ENCODE peak calls at places on chromosome 22, in four cellular contexts. Z is heart left ventricle, Q is K562, B is HCT116. E is an unnamed sample.

GRCh38 chr22:20857838-20858614 is 585 bp downstream of the PI4KA start:
- DNase-seq in Z (peak; percentile 89), B (peak; percentile 64), Q (peak; percentile 99), E (peak; percentile 78)

GRCh38 chr22:37228106-37229011 is 15.7 kb downstream of the RAC2 start:
- DNase-seq in B (peak; percentile 37), Q (no peak), Z (peak; percentile 56), E (peak; percentile 22)

GRCh38 chr22:43200031-43200430 is 13.1 kb upstream of the TTLL12 start:
- DNase-seq in Z (no peak), B (no peak), Q (no peak), E (no peak)

GRCh38 chr22:35070451-35071093 is 4.6 kb downstream of the ISX start:
- DNase-seq in Q (no peak), Z (no peak), B (no peak), E (no peak)

GRCh38 chr22:22576244-22576988 is 17.4 kb upstream of the PRAME start:
- DNase-seq in B (peak; percentile 29), Z (peak; percentile 55), Q (peak; percentile 96), E (peak; percentile 63)

GRCh38 chr22:25488244-25489020 is 76.0 kb upstream of the GRK3 start:
- DNase-seq in B (peak; percentile 79), Q (no peak), Z (peak; percentile 82), E (peak; percentile 86)

GRCh38 chr22:36244522-36245391 is 5.4 kb upstream of the APOL2 start:
- DNase-seq in Z (peak; percentile 73), Q (no peak), B (no peak), E (no peak)

GRCh38 chr22:23925020-23925606 is 30.9 kb downstream of the MIF start:
- DNase-seq in Z (no peak), Q (no peak), B (no peak), E (no peak)

GRCh38 chr22:35631597-35631996 is 14.5 kb upstream of the MB start:
- DNase-seq in Q (peak; percentile 41), Z (no peak), B (peak; percentile 65), E (peak; percentile 75)

GRCh38 chr22:29129644-29130201 is 56.9 kb downstream of the KREMEN1 start:
- DNase-seq in Z (peak; percentile 50), B (no peak), Q (no peak), E (no peak)
- TF ChIP-seq POLR2A in Z (no peak), B (no peak), Q (no peak), E (no peak)

DNA sequence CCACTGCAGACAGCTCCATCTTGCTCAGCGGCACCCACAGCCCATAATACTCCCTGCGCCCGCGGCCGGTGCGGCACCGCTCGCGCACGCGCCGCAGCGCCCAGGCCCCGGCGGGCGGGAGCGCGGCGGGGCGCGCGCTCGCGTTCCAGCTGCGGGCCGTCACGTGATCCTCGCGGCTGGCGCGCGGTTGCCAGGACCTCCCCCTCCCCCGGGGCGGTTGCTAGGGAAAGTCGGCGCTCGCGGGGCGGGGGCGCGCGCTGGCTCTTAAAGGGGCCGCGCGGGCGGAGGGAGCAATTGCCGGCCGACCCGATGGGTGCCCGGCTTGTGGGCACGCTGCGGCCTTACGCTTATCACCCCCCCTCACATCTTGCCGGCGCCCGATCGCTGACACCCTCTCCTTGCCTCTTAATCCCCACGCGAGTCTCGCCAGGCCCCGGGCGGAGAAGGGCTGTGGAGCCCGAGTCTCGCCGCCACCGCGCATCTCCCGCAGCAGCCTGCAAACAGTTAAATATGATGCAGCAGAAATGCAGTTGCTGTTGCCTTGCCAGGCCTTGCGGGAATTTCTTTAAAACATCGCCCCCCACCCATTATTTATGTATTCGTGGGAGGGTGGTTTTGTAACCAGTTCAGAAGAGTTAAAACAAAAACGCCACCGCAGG is at the start of gene CBX6:
- DNase-seq in Z (peak; percentile 98), B (peak; percentile 78), Q (peak; percentile 95), E (peak; percentile 96)
- TF ChIP-seq POLR2A in Z (peak; percentile 58), B (no peak), Q (no peak), E (no peak)

GRCh38 chr22:29205598-29206371 is at the start of gene EMID1:
- DNase-seq in B (no peak), Q (peak; percentile 73), Z (peak; percentile 45), E (peak; percentile 60)
- TF ChIP-seq POLR2A in B (no peak), Q (no peak), Z (no peak), E (no peak)

DNA sequence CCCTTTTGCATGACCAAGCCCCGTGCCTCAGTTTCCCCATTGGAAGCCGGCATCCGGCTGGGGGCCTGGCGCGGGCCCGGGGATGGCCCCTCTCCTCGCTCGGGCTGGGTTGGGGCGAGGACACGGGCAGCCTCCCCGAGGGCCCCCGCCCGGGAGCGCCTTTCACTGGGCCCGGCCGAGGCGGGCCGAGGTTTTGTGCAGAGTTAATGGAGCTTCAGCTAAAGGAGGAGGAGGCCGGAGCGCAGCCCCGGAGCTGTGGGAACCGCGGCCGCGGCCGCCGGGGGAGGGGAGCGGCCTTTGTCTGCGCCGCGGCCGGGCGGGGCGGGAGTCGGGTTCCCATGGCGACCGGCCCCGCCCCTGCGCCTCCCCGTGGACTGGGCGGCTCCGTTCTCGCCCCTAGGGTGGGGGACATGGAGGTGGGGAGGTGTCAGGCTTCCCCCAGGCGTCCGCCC is 1.4 kb upstream of the MAPK11 start:
- DNase-seq in B (no peak), Z (peak; percentile 77), Q (peak; percentile 84), E (peak; percentile 66)
- TF ChIP-seq POLR2A in B (no peak), Z (no peak), Q (no peak), E (no peak)

GRCh38 chr22:46649176-46650077 is 29.2 kb downstream of the GRAMD4 start:
- DNase-seq in Z (peak; percentile 77), Q (peak; percentile 69), B (no peak), E (no peak)
- TF ChIP-seq POLR2A in Z (no peak), Q (no peak), B (no peak), E (no peak)

DNA sequence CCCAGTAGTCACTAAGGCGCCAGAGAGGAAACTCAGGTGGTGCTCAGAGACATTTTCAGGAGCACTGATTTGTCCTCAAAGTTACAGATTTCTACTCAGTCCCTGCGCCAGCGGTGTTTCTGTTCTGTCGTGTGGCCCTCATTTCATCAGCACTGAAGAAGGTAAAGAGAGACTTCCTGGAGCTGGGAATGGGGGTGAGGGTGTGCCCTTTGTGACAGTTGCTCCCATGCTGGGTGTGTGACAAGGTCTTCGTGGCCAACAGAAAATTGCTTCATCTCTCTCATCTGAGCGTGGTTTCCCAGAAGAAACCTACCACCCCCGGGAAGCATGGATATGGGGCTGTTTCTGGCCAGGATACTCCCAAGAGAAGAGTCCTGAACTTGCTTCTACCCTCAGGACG is 2.0 kb upstream of the PPARA start:
- DNase-seq in Q (no peak), B (no peak), Z (no peak), E (peak; percentile 10)
- TF ChIP-seq POLR2A in Q (no peak), B (no peak), Z (no peak), E (no peak)

GRCh38 chr22:41367680-41368542 is 13.8 kb upstream of the TEF start:
- DNase-seq in Z (peak; percentile 66), Q (no peak), B (no peak), E (peak; percentile 77)
- TF ChIP-seq POLR2A in Z (no peak), Q (no peak), B (no peak), E (no peak)

DNA sequence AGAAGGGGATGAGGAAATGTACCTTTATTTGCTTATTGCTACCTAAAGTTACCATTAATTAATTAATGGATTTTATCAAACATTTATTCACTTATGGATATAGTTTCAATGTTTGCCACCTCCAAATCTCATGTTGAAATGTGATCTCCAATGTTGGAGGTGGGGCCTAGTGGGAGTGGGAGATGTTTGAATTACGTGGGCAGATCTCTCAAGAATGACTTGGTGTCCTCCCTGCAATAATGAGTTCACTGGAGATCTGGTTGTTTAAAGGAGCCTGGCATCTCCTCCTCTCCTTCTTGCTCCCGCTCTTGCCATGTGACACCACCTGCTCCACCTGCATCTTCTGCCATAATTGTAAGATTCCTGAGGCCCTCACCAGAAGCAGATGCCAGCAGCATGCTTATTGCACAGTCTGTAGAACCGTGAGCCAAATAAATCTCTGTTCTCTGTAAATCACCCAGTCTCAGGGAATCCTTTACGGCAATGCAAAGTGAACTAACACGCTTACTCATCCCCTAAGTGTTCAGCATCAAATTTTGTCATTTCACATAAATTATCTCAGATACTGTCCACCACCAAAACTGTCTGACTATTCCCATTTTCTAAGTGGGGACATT is 51.5 kb upstream of the SYN3 start:
- DNase-seq in B (no peak), Z (no peak), Q (no peak), E (no peak)
- TF ChIP-seq POLR2A in B (no peak), Z (no peak), Q (no peak), E (no peak)

E was measured in body of pancreas.